ENCODE peak calls at places on chromosome 6, in eight cellular contexts. Y, P, R, S, E, Q, C and T are unnamed samples.

GRCh38 chr6:164207024-164207423 is 792.5 kb downstream of the QKI start:
- DNase-seq in Y (no peak), R (no peak), C (no peak), P (no peak), E (no peak), S (no peak), Q (no peak), T (no peak)

GRCh38 chr6:21586760-21587181 is 6.8 kb upstream of the SOX4 start:
- DNase-seq in S (no peak), Q (no peak), R (peak), P (no peak), C (peak), E (no peak), Y (no peak), T (no peak)

GRCh38 chr6:153525998-153526397 is 394.9 kb upstream of the RGS17 start:
- DNase-seq in S (no peak), C (no peak), R (no peak), P (no peak), Q (no peak), E (no peak), Y (no peak), T (no peak)

GRCh38 chr6:33699131-33699530 is 12.4 kb downstream of the UQCC2 start:
- DNase-seq in Y (no peak), P (no peak), S (peak), Q (no peak), C (no peak), R (no peak), E (no peak), T (no peak)

GRCh38 chr6:1079525-1079924 is 232.4 kb upstream of the FOXQ1 start:
- DNase-seq in Q (no peak), P (no peak), S (no peak), C (peak), E (no peak), Y (no peak), R (no peak), T (no peak)

GRCh38 chr6:56749632-56750151 is 107.0 kb upstream of the DST start:
- DNase-seq in R (no peak), Q (no peak), Y (no peak), P (peak), E (peak), S (no peak), C (no peak), T (no peak)

GRCh38 chr6:5905431-5906339 is 101.0 kb downstream of the NRN1 start:
- DNase-seq in Y (peak), P (peak), S (no peak), E (peak), C (peak), Q (peak), R (peak), T (no peak)

GRCh38 chr6:352896-353470 is 38.6 kb upstream of the IRF4 start:
- DNase-seq in Y (no peak), C (no peak), P (no peak), Q (no peak), S (no peak), R (no peak), E (no peak), T (no peak)

GRCh38 chr6:12404651-12405050 is 114.5 kb downstream of the EDN1 start:
- DNase-seq in R (no peak), P (no peak), E (peak), Q (no peak), S (no peak), Y (no peak), C (no peak), T (no peak)

GRCh38 chr6:18260448-18261106 is 3.8 kb downstream of the DEK start:
- DNase-seq in E (peak), Y (no peak), Q (no peak), S (no peak), R (no peak), P (peak), C (no peak), T (no peak)

GRCh38 chr6:33962673-33963072 is 158.9 kb upstream of the MLN start:
- DNase-seq in Q (no peak), S (peak), Y (peak), R (no peak), C (no peak), E (no peak), P (no peak), T (no peak)

GRCh38 chr6:119299694-119300093 is 49.9 kb downstream of the MAN1A1 start:
- DNase-seq in Q (no peak), E (no peak), S (no peak), C (no peak), Y (no peak), P (no peak), R (no peak), T (no peak)

GRCh38 chr6:17957488-17957887 is 29.9 kb downstream of the KIF13A start:
- DNase-seq in E (peak), S (no peak), R (no peak), C (no peak), P (peak), Y (no peak), Q (no peak), T (no peak)

GRCh38 chr6:135568366-135568765 is 70.8 kb upstream of the AHI1 start:
- DNase-seq in P (peak), S (no peak), Q (peak), C (peak), R (no peak), Y (no peak), E (peak), T (peak)

GRCh38 chr6:132122871-132123270 is 171.7 kb upstream of the CCN2 start:
- DNase-seq in S (no peak), C (no peak), R (no peak), Q (no peak), Y (no peak), E (peak), P (peak), T (no peak)

GRCh38 chr6:45969026-45969425 is 46.6 kb downstream of the CLIC5 start:
- DNase-seq in Y (no peak), P (no peak), E (no peak), R (no peak), C (no peak), Q (peak), S (no peak), T (no peak)

GRCh38 chr6:38593419-38593818 is 46.3 kb downstream of the BTBD9 start:
- DNase-seq in R (no peak), P (peak), S (no peak), E (peak), Y (no peak), C (no peak), Q (no peak), T (no peak)

GRCh38 chr6:43669922-43670622 is 17.5 kb downstream of the MRPS18A start:
- DNase-seq in Q (no peak), C (no peak), E (no peak), P (no peak), Y (no peak), S (no peak), R (peak), T (no peak)
- H3K27ac ChIP-seq in Q (peak), C (peak), E (no peak), P (no peak), Y (peak), S (peak), R (peak), T (no peak)

GRCh38 chr6:41548841-41549642 is 2.9 kb downstream of the FOXP4 start:
- DNase-seq in Q (no peak), S (no peak), Y (no peak), P (no peak), C (no peak), E (no peak), R (no peak), T (no peak)
- H3K4me3 ChIP-seq in Q (no peak), S (peak), Y (peak), P (no peak), C (peak), E (no peak), R (no peak), T (peak)

DNA sequence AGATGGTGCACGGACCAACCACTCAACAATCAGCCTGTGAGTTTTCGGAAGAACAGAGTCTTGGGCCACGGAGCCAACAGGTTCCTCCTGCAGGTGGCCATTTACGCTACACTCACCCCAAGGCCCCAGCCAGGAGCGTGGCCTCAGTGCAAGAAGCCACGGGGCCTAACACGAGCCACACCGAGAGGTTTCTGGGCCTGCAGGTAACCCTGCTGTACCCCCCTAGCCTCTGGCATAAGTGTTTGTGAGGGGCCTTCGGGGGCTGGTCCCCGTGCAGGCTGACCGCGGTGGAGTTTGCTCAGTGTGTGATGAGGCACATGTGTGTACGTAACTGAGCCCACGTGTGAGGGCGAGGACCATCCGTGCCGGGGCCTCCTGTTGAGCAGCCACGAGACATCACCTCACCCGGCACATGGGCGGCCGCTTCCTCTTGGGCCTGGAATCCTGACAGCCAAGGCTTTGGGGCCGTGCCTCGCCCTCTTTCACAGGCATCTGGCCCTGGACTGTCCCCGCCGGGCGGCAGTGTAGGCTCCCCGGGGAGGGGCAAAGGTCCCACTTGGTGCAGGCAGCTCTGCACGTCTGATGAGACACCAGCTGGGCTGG is 202.4 kb downstream of the DLL1 start:
- DNase-seq in P (no peak), C (peak), R (peak), Y (peak), E (no peak), S (peak), Q (peak), T (peak)
- H3K27ac ChIP-seq in P (no peak), C (peak), R (no peak), Y (no peak), E (no peak), S (peak), Q (peak), T (no peak)

DNA sequence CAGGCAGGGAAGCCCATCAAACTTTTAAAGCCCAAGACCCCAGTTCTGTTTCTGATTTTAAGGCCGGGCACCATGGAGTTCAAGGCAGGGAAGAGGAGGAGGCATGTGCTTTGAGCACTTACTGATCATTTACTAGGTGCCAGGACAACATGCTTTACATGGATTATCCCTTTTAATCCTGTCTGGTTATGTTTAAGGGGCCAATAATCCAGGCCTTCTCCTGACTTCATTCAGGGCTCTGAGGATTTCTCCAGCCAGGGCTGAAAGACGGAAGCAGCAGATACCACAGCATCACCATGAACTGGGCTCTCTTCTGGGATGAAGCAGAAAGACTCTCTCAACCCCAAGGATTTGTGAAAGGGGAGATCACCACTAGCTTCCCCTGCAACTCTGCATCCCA is 4.1 kb downstream of the CCND3 start:
- DNase-seq in S (no peak), C (no peak), E (no peak), P (no peak), Q (no peak), Y (no peak), R (no peak), T (no peak)
- H3K4me3 ChIP-seq in S (peak), C (no peak), E (no peak), P (no peak), Q (no peak), Y (no peak), R (no peak), T (no peak)